ENCODE peak calls at places on chromosomes 7 and 10, in nine cellular contexts. A is HEK293T; T is activated T-helper 2 cell treated with anti-CD3 and anti-CD28 coated beads, Interferon-gamma antibody, Interleukin-2, Interleukin-4, amounts not matched to agents 10 μg/mL and 5 μg/mL and 100 μg/mL, durations not matched to agents 14 hours and 24 hours and 36 hours; M is choroid plexus epithelial cell; D is HCEC 1CT; R is PC-9; Y is NCI-H1092; S is HTR-8/SVneo; E is foreskin melanocyte. N is an unnamed sample.

GRCh38 chr7:57868771-57869483 is 418.9 kb downstream of the ZNF716 start:
- DNase-seq in A (peak), T (no peak), M (peak), D (no peak), R (no peak), Y (no peak), S (no peak), E (no peak), N (no peak)

GRCh38 chr10:113385021-113385975 is 167.6 kb upstream of the HABP2 start:
- DNase-seq in A (peak), T (peak), M (peak), D (peak), R (peak), Y (peak), S (peak), E (peak), N (peak)

GRCh38 chr7:24685706-24686105 is 71.6 kb downstream of the GSDME start:
- DNase-seq in A (no peak), T (no peak), M (no peak), D (no peak), R (no peak), Y (no peak), S (no peak), E (no peak), N (no peak)

GRCh38 chr7:74092321-74092963 is 8.8 kb downstream of the LIMK1 start:
- DNase-seq in A (no peak), T (no peak), M (no peak), D (no peak), R (no peak), Y (no peak), S (no peak), E (no peak), N (no peak)

GRCh38 chr10:51311232-51311631 is 236.9 kb downstream of the PRKG1 start:
- DNase-seq in A (no peak), T (no peak), M (peak), D (peak), R (no peak), Y (no peak), S (no peak), E (peak), N (no peak)

GRCh38 chr10:84166620-84167288 is 6.8 kb upstream of the GPR15LG start:
- DNase-seq in A (no peak), T (no peak), M (no peak), D (no peak), R (no peak), Y (no peak), S (no peak), E (no peak), N (no peak)

GRCh38 chr10:30637881-30638467 is 8.4 kb upstream of the LYZL2 start:
- DNase-seq in A (no peak), T (no peak), M (peak), D (peak), R (peak), Y (no peak), S (peak), E (peak), N (peak)

GRCh38 chr10:71735709-71736569 is 16.4 kb upstream of the C10orf105 start:
- DNase-seq in A (no peak), T (peak), M (no peak), D (no peak), R (peak), Y (no peak), S (no peak), E (no peak), N (no peak)

GRCh38 chr10:33349273-33349672 is 14.8 kb upstream of the NRP1 start:
- DNase-seq in A (no peak), T (no peak), M (no peak), D (no peak), R (no peak), Y (no peak), S (no peak), E (no peak), N (no peak)

GRCh38 chr7:86867163-86867762 is 192.2 kb downstream of the ELAPOR2 start:
- DNase-seq in A (no peak), T (no peak), M (no peak), D (no peak), R (no peak), Y (no peak), S (no peak), E (no peak), N (no peak)

GRCh38 chr7:108875139-108875538 is 305.5 kb downstream of the DNAJB9 start:
- DNase-seq in A (no peak), T (no peak), M (peak), D (peak), R (no peak), Y (no peak), S (no peak), E (peak), N (no peak)

GRCh38 chr10:16816142-16816541 is 1.1 kb downstream of the RSU1 start:
- DNase-seq in A (no peak), T (no peak), M (no peak), D (no peak), R (peak), Y (no peak), S (no peak), E (no peak), N (no peak)